ENCODE peak calls at places on chromosomes 12 and 14, in ten cellular contexts. U is uterus, C is left lung, I is upper lobe of left lung, X is spleen, K is sigmoid colon, F is neuronal stem cell, Y is astrocyte of the cerebellum, B is fibroblast of mammary gland, O is vagina. L is an unnamed sample.

GRCh38 chr12:57726884-57727757 is 11.4 kb downstream of the AGAP2 start:
- DNase-seq in U (peak), C (no peak), I (peak), X (no peak), K (no peak), F (no peak), Y (no peak), B (peak), O (peak), L (no peak)

GRCh38 chr12:38367506-38367905 is 50.9 kb downstream of the ALG10B start:
- DNase-seq in U (no peak), C (no peak), I (no peak), X (no peak), K (no peak), F (no peak), Y (no peak), B (no peak), O (no peak), L (no peak)

GRCh38 chr14:85516239-85517112 is 13.5 kb upstream of the FLRT2 start:
- DNase-seq in U (no peak), C (no peak), I (no peak), X (no peak), K (no peak), F (no peak), Y (no peak), B (peak), O (no peak), L (peak)

GRCh38 chr14:34374998-34375740 is 86.9 kb downstream of the SPTSSA start:
- DNase-seq in U (no peak), C (no peak), I (no peak), X (no peak), K (no peak), F (no peak), Y (no peak), B (peak), O (no peak), L (no peak)

GRCh38 chr12:31021181-31021580 is 52.5 kb upstream of the DDX11 start:
- DNase-seq in U (no peak), C (no peak), I (no peak), X (no peak), K (no peak), F (no peak), Y (no peak), B (no peak), O (peak), L (no peak)

GRCh38 chr14:71267691-71268090 is 360.4 kb downstream of the PCNX1 start:
- DNase-seq in U (no peak), C (no peak), I (no peak), X (no peak), K (no peak), F (no peak), Y (no peak), B (peak), O (no peak), L (no peak)

GRCh38 chr14:63343878-63344277 is 25.1 kb upstream of the GPHB5 start:
- DNase-seq in U (no peak), C (no peak), I (no peak), X (no peak), K (no peak), F (no peak), Y (no peak), B (peak), O (no peak), L (peak)

GRCh38 chr12:6708968-6709394 is 8.4 kb upstream of the PIANP start:
- DNase-seq in U (no peak), C (no peak), I (no peak), X (peak), K (no peak), F (no peak), Y (no peak), B (no peak), O (no peak), L (no peak)

GRCh38 chr12:20810487-20810886 is at the start of gene SLCO1B3:
- DNase-seq in U (no peak), C (no peak), I (no peak), X (no peak), K (no peak), F (no peak), Y (no peak), B (no peak), O (no peak), L (no peak)

GRCh38 chr14:62322216-62322615 is 560.0 kb downstream of the SNAPC1 start:
- DNase-seq in U (no peak), C (no peak), I (no peak), X (no peak), K (no peak), F (no peak), Y (no peak), B (no peak), O (no peak), L (no peak)

GRCh38 chr14:32821989-32822653 is 116.6 kb upstream of the NPAS3 start:
- DNase-seq in U (no peak), C (no peak), I (no peak), X (no peak), K (no peak), F (no peak), Y (no peak), B (no peak), O (no peak), L (no peak)

GRCh38 chr14:103562385-103563088 is at the start of the genes BAG5 and COA8:
- DNase-seq in U (peak), C (peak), I (peak), X (peak), K (peak), F (peak), Y (peak), B (peak), O (no peak), L (no peak)

GRCh38 chr12:122356192-122356635 is 66.3 kb downstream of the CLIP1 start:
- DNase-seq in U (peak), C (no peak), I (no peak), X (no peak), K (no peak), F (peak), Y (peak), B (peak), O (no peak), L (peak)

GRCh38 chr14:22699801-22700564 is 55.8 kb upstream of the OR6J1 start:
- DNase-seq in U (no peak), C (no peak), I (no peak), X (no peak), K (no peak), F (no peak), Y (no peak), B (no peak), O (no peak), L (no peak)

GRCh38 chr12:48069253-48069652 is 36.6 kb downstream of the SENP1 start:
- DNase-seq in U (no peak), C (no peak), I (no peak), X (no peak), K (no peak), F (no peak), Y (no peak), B (peak), O (no peak), L (no peak)

GRCh38 chr14:68655961-68656360 is 136.9 kb downstream of the ZFP36L1 start:
- DNase-seq in U (no peak), C (no peak), I (no peak), X (no peak), K (no peak), F (no peak), Y (no peak), B (no peak), O (peak), L (no peak)

GRCh38 chr12:28759334-28759733 is 389.7 kb upstream of the FAR2 start:
- DNase-seq in U (no peak), C (no peak), I (no peak), X (no peak), K (no peak), F (peak), Y (no peak), B (peak), O (no peak), L (peak)

GRCh38 chr12:95995238-95996031 is 709 bp downstream of the HAL start:
- DNase-seq in U (no peak), C (peak), I (peak), X (peak), K (no peak), F (no peak), Y (no peak), B (no peak), O (no peak), L (no peak)

GRCh38 chr12:95997276-95997675 is 1.1 kb upstream of the HAL start:
- DNase-seq in U (no peak), C (no peak), I (no peak), X (no peak), K (no peak), F (no peak), Y (no peak), B (no peak), O (no peak), L (no peak)

GRCh38 chr12:95997911-95998510 is 1.9 kb upstream of the HAL start:
- DNase-seq in U (no peak), C (no peak), I (no peak), X (no peak), K (no peak), F (no peak), Y (no peak), B (peak), O (no peak), L (no peak)

GRCh38 chr12:95994476-95994875 is 1.7 kb downstream of the HAL start:
- DNase-seq in U (no peak), C (no peak), I (no peak), X (no peak), K (no peak), F (no peak), Y (no peak), B (no peak), O (no peak), L (no peak)

GRCh38 chr12:95996034-95996658 is at the start of gene HAL:
- DNase-seq in U (no peak), C (no peak), I (no peak), X (peak), K (no peak), F (no peak), Y (no peak), B (no peak), O (no peak), L (no peak)
- H3K4me3 ChIP-seq in U (no peak), C (peak), I (no peak), X (peak), K (no peak), F (no peak), Y (no peak), B (no peak), O (no peak), L (no peak)

DNA sequence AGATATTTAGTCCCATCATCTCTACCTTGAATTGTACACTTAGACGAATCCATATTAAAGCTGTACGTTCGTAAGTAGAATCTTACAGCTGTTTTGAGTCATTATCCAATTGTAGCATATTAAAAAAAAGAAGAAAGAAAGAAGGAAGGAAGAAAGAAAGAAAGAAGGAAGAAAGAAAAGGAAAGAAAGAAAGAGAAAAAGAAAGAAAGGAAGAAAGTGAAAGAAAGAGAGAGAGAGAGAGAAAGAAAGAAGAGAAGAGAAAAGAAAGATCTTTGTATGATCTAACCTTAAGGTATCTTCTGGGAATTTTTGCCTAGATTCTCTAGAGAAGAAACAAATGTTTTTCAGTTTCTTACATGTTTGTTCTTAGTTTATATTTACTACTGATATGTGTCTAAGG is 2.5 kb downstream of the DCN start:
- DNase-seq in U (no peak), C (no peak), I (no peak), X (no peak), K (no peak), F (no peak), Y (no peak), B (no peak), O (no peak), L (no peak)
- H3K4me3 ChIP-seq in U (peak), C (peak), I (peak), X (no peak), K (peak), F (no peak), Y (peak), B (peak), O (peak), L (peak)

DNA sequence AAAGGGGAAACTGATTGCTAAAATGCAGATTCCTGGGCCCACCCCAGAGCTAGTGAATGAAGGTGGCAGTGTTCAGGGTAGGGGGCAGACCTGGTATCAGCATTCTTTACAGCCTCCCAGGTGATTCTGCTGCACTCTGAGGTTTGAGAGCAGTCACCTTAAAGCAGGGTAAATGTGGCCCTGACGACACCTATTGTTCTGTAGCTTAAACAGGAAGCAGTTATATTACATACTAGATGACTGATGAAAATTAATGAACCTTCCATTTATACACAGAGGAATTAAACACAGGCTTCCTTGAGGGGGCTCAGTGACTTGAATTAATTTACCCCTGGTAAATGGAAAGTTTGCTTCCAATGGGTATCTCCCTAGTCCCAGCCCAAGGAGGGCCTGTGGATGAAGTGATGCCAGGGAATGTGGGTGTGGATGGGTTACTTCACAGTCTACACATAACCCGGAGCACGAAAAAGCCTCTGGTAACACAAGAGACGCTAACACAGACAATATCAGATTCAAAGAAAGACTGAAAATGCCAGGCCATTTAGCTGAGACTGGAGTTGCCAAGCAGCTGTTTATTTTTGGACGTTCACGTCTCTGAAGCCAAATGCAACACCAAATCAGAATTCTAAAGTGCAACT is 25.2 kb downstream of the NUAK1 start:
- DNase-seq in U (no peak), C (no peak), I (no peak), X (no peak), K (no peak), F (no peak), Y (no peak), B (no peak), O (no peak), L (no peak)
- H3K4me3 ChIP-seq in U (no peak), C (no peak), I (no peak), X (no peak), K (no peak), F (no peak), Y (no peak), B (no peak), O (no peak), L (no peak)

DNA sequence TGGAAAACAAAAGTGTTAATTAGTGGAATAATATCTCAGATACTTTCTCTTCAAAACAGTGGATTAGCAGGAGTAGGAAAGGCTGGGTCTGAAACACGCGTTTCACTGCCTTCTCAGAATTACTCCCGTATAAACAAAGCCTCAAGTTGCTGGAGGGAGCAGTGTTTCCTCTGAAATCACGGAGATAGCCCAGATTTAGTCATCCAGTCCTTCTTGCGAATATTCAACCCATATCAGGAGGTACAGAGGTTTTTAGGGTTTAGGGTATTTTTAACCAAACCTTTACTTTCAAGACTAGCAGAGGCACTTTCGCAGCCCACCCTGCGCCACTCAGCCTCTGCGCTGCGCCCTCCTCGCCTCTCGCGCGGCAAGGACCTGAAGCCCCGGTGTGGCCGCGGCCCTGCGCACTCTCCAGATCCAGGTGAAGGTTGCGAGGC is 2.1 kb upstream of the SAMD4A start:
- DNase-seq in U (peak), C (no peak), I (no peak), X (no peak), K (peak), F (no peak), Y (peak), B (peak), O (no peak), L (peak)
- H3K4me3 ChIP-seq in U (peak), C (peak), I (peak), X (peak), K (peak), F (peak), Y (peak), B (peak), O (peak), L (peak)

DNA sequence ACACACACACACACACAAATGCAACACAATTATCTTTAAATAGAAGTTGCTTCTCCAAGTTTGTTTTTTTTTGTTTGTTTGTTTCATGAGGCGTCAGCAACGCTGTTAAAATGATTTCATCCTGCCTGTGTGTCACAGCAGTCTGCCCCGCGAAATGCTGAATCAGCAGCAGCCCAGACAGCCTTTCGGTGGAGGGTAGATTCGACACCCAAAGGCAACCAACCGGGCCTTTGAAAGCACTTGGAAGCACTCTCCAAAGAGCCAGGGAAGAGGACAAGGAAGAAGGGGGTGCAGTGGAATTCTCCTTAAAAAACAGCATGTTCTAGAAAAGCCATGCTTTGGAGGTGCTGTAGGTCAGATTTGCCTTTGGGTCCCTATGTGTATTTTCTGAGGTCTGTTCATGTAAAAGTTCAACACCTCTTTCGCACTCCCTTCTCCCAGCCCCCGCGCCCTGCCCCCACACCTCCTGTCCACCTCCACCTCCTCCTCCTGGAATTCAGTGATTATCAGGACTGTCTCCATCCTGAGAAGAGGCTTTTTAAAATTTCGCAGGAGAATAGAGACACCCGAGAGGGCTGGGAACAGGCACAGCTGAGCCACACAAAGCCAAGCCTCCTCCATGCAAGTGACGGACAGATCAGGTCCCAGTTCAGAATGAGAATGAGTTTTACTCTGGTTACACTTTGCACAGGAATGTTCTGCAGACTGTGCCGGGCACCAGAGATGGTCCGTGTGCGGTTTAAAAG is 177.8 kb downstream of the ETV6 start:
- DNase-seq in U (no peak), C (no peak), I (no peak), X (no peak), K (peak), F (peak), Y (no peak), B (peak), O (no peak), L (no peak)
- H3K4me3 ChIP-seq in U (no peak), C (no peak), I (no peak), X (no peak), K (peak), F (no peak), Y (no peak), B (no peak), O (no peak), L (peak)

GRCh38 chr12:109706747-109707469 is 6.7 kb upstream of the FAM222A start:
- DNase-seq in U (no peak), C (no peak), I (no peak), X (no peak), K (no peak), F (no peak), Y (no peak), B (no peak), O (no peak), L (no peak)
- H3K4me3 ChIP-seq in U (no peak), C (no peak), I (no peak), X (no peak), K (no peak), F (no peak), Y (no peak), B (no peak), O (no peak), L (no peak)

DNA sequence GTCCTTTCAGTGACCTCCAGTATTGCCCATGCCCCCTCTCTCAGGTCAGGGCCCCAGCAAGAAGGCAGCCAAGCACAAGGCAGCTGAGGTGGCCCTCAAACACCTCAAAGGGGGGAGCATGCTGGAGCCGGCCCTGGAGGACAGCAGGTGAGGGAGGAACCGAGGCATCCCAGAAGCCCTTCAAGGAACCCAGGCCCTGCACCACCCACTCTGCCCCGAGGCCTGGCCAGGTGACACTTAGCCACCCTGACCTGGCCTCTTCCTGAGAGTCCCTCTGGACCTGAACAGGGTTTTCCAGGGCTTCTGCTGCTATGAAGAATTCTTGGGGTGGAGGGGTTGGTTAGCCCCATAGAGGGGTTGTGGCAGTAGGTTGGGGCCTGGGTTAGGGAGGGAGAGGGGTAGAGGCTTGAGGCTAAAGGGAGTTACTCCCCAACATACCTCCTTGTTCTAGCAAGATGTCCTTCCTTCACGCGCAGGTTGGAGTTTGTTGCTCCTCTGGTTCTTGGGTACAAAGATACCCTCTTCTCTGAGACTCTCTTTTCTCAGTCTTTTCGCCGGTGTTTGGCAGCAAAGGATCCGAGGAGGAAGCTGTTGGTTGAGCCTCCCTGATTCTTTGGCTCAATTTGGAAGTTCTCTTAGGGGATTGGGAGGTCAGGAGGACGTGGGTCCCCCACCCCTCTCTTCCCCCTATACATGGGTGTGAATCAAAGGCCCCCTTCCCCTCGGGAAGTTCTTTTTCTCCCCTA is 2.1 kb downstream of the TARBP2 start:
- DNase-seq in U (peak), C (no peak), I (peak), X (no peak), K (peak), F (no peak), Y (no peak), B (no peak), O (no peak), L (no peak)
- H3K4me3 ChIP-seq in U (no peak), C (no peak), I (no peak), X (no peak), K (no peak), F (no peak), Y (no peak), B (no peak), O (no peak), L (no peak)

GRCh38 chr12:132065609-132066344 is 78.3 kb downstream of the DDX51 start:
- DNase-seq in U (no peak), C (no peak), I (no peak), X (no peak), K (no peak), F (no peak), Y (no peak), B (no peak), O (no peak), L (no peak)

GRCh38 chr12:132063491-132063890 is 80.6 kb downstream of the DDX51 start:
- DNase-seq in U (no peak), C (no peak), I (no peak), X (no peak), K (peak), F (no peak), Y (no peak), B (no peak), O (no peak), L (no peak)

GRCh38 chr12:132065203-132065602 is 78.9 kb downstream of the DDX51 start:
- DNase-seq in U (no peak), C (no peak), I (no peak), X (peak), K (no peak), F (no peak), Y (no peak), B (no peak), O (no peak), L (no peak)

GRCh38 chr12:132066345-132066685 is 77.8 kb downstream of the DDX51 start:
- DNase-seq in U (no peak), C (no peak), I (no peak), X (peak), K (no peak), F (no peak), Y (no peak), B (no peak), O (no peak), L (no peak)

GRCh38 chr12:132064641-132065040 is 79.5 kb downstream of the DDX51 start:
- DNase-seq in U (no peak), C (no peak), I (peak), X (peak), K (no peak), F (no peak), Y (no peak), B (no peak), O (no peak), L (no peak)
- H3K4me3 ChIP-seq in U (no peak), C (no peak), I (no peak), X (peak), K (no peak), F (no peak), Y (no peak), B (no peak), O (no peak), L (no peak)